ENCODE peak calls at places on chromosome 6, in ten cellular contexts. K, L, R, Z, Q, N, B, V, U and H are unnamed samples.

GRCh38 chr6:47019941-47020340 is 22.2 kb downstream of the ADGRF1 start:
- DNase-seq in V (no peak), B (no peak), R (no peak), U (no peak), K (no peak), Z (no peak), L (no peak), N (no peak), Q (no peak), H (no peak)

GRCh38 chr6:169858935-169859351 is 107.5 kb downstream of the ERMARD start:
- DNase-seq in B (no peak), R (no peak), N (no peak), V (no peak), Q (no peak), L (no peak), U (peak), Z (no peak), K (no peak), H (no peak)

GRCh38 chr6:159959976-159960384 is 8.9 kb upstream of the IGF2R start:
- DNase-seq in N (no peak), B (no peak), V (no peak), Z (no peak), L (no peak), U (no peak), K (no peak), Q (no peak), R (no peak), H (peak)

GRCh38 chr6:138948780-138949179 is 39.3 kb downstream of the REPS1 start:
- DNase-seq in R (no peak), K (no peak), B (no peak), N (no peak), U (no peak), V (no peak), Q (no peak), Z (no peak), L (no peak), H (no peak)

GRCh38 chr6:128456510-128457244 is 63.7 kb downstream of the PTPRK start:
- DNase-seq in U (no peak), V (no peak), Q (no peak), B (no peak), L (no peak), N (no peak), K (no peak), R (no peak), Z (no peak), H (no peak)

GRCh38 chr6:151291145-151292055 is 51.6 kb downstream of the AKAP12 start:
- DNase-seq in L (peak), R (no peak), N (peak), Q (peak), V (peak), K (peak), U (no peak), B (no peak), Z (no peak), H (peak)

GRCh38 chr6:45677381-45677992 is 299.8 kb upstream of the SUPT3H start:
- DNase-seq in U (no peak), L (no peak), K (peak), Q (no peak), V (no peak), R (no peak), B (no peak), N (peak), Z (no peak), H (peak)

GRCh38 chr6:165634076-165634475 is 29.0 kb downstream of the PDE10A start:
- DNase-seq in B (no peak), R (no peak), Q (no peak), U (no peak), N (no peak), K (no peak), L (no peak), V (no peak), Z (no peak), H (no peak)

GRCh38 chr6:112502348-112503130 is 155.4 kb downstream of the RFPL4B start:
- DNase-seq in B (no peak), K (peak), V (no peak), Z (peak), N (no peak), U (no peak), Q (no peak), L (no peak), R (no peak), H (peak)

GRCh38 chr6:159939591-159940016 is 29.3 kb upstream of the IGF2R start:
- DNase-seq in K (no peak), Q (peak), V (no peak), N (no peak), U (no peak), R (no peak), B (no peak), L (no peak), Z (no peak), H (peak)

GRCh38 chr6:168906251-168906845 is 347.3 kb downstream of the THBS2 start:
- DNase-seq in B (no peak), Z (no peak), L (no peak), Q (no peak), V (no peak), R (no peak), K (no peak), N (no peak), U (no peak), H (no peak)

GRCh38 chr6:36769161-36769675 is 70.0 kb downstream of the CPNE5 start:
- DNase-seq in B (no peak), V (peak), Z (no peak), K (peak), U (peak), N (no peak), L (no peak), Q (no peak), R (no peak), H (peak)

GRCh38 chr6:158818008-158818579 is 1.1 kb downstream of the EZR start:
- DNase-seq in L (no peak), Q (peak), V (peak), K (peak), Z (peak), R (peak), B (peak), N (peak), U (peak), H (peak)

GRCh38 chr6:157756708-157757429 is 66.2 kb upstream of the SNX9 start:
- DNase-seq in V (peak), N (peak), U (peak), K (peak), Q (peak), L (peak), R (peak), Z (peak), B (peak), H (peak)

GRCh38 chr6:26394289-26394688 is 7.8 kb upstream of the BTN3A1 start:
- DNase-seq in V (no peak), L (peak), N (peak), U (peak), Z (peak), B (no peak), Q (no peak), K (peak), R (no peak), H (peak)

GRCh38 chr6:119720160-119720559 is 370.6 kb upstream of the MAN1A1 start:
- DNase-seq in V (no peak), L (no peak), N (no peak), B (no peak), Q (no peak), R (no peak), Z (no peak), K (no peak), U (no peak), H (peak)

GRCh38 chr6:3194535-3195376 is 32.7 kb downstream of the TUBB2B start:
- DNase-seq in N (no peak), V (no peak), Q (no peak), R (peak), B (no peak), K (peak), L (no peak), Z (no peak), U (no peak), H (peak)

DNA sequence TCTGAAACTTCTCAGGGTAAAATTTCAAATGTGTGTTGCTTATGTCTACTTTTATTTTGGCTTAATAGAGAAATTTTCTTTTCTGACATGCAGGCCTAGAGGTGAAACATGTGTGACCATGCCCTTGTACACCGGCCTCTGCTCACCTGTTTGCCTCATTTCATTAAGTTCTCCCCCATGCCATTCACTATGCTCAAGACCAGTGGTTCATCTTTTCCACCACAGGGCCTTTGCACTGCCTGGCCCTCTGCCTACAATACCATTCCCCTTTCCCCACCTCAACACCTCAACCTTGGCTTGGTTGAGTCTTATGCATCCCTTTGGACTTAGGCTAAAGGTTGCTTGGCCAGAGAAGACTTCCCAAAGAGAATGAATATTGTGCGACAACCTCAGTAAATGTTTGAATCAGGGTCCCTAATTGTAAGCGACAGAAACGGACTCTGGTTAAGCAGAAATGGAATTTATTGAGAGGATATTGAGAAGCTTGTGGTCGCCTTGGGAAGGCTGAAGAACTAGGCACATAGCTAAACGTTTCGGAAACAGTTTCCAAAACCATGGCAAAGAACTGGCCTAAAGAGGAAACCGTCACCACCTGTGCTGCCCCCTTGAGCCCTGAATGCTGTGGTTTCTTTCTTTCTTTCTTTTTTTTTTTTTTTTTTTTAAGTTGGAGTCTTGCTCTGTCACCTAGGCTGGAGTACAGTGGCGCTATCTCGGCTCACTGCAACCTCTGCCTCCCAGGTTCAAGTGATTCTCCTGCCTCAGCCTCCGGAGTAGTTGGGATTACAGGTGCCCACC is 152.2 kb downstream of the SOX4 start:
- DNase-seq in V (no peak), R (no peak), K (no peak), N (no peak), B (no peak), Q (no peak), Z (no peak), L (no peak), U (no peak), H (no peak)
- TF ChIP-seq CTCF in V (no peak), R (no peak), K (no peak), N (no peak), B (no peak), Q (no peak), Z (no peak), L (no peak), U (no peak), H (no peak)

GRCh38 chr6:31474871-31475286 is 23.1 kb upstream of the MICB start:
- DNase-seq in N (no peak), U (no peak), K (no peak), V (no peak), L (no peak), Q (no peak), B (no peak), R (peak), Z (no peak), H (no peak)
- TF ChIP-seq CTCF in N (no peak), U (no peak), K (peak), V (peak), L (peak), Q (no peak), B (peak), R (peak), Z (no peak), H (peak)

GRCh38 chr6:33779895-33780294 is 9.0 kb downstream of the LEMD2 start:
- DNase-seq in K (no peak), N (no peak), L (no peak), Q (no peak), Z (no peak), V (no peak), R (no peak), B (no peak), U (no peak), H (no peak)

GRCh38 chr6:33778475-33779121 is 10.3 kb downstream of the LEMD2 start:
- DNase-seq in R (no peak), K (no peak), U (no peak), Q (no peak), Z (no peak), B (no peak), N (no peak), V (no peak), L (no peak), H (no peak)

GRCh38 chr6:33781105-33781975 is 7.6 kb downstream of the LEMD2 start:
- DNase-seq in R (no peak), L (no peak), B (no peak), N (no peak), K (peak), Z (peak), U (peak), Q (no peak), V (no peak), H (peak)

GRCh38 chr6:33777716-33778474 is 11.0 kb downstream of the LEMD2 start:
- DNase-seq in Z (no peak), V (no peak), U (no peak), N (no peak), B (no peak), L (no peak), R (no peak), Q (no peak), K (no peak), H (no peak)

GRCh38 chr6:33779305-33779704 is 9.6 kb downstream of the LEMD2 start:
- DNase-seq in L (no peak), Q (no peak), Z (no peak), B (no peak), U (no peak), K (no peak), V (no peak), N (no peak), R (peak), H (no peak)
- TF ChIP-seq CTCF in L (no peak), Q (no peak), Z (no peak), B (no peak), U (no peak), K (peak), V (no peak), N (no peak), R (peak), H (no peak)

DNA sequence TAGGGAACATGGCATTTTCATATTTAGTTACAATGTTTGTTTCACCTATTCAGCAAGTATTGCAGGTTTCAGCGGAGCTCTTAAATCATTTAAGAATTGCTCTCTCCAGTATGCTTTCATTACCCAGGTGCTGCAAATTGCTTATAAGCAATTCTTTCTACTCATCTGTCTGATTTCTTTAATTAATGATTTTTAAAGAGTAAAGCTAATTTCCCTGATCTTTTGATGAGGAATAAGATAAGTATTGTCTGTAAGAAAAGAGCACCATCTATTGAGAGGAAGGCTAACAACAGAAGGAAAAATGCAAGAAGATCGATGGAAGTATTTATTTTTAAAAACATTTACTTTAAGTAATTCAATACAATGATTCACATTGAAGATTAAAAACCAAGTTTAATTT is 2.0 kb downstream of the OPRM1 start:
- DNase-seq in Q (no peak), L (no peak), V (no peak), Z (no peak), N (no peak), U (no peak), K (no peak), B (no peak), R (no peak), H (no peak)
- TF ChIP-seq CTCF in Q (no peak), L (no peak), V (no peak), Z (no peak), N (no peak), U (peak), K (no peak), B (no peak), R (no peak), H (no peak)

GRCh38 chr6:32169211-32169610 is 4.8 kb downstream of the EGFL8 start:
- DNase-seq in V (no peak), R (no peak), L (no peak), N (no peak), Z (no peak), K (no peak), B (no peak), U (no peak), Q (no peak), H (no peak)
- TF ChIP-seq CTCF in V (no peak), R (peak), L (no peak), N (no peak), Z (no peak), K (no peak), B (no peak), U (no peak), Q (no peak), H (no peak)

DNA sequence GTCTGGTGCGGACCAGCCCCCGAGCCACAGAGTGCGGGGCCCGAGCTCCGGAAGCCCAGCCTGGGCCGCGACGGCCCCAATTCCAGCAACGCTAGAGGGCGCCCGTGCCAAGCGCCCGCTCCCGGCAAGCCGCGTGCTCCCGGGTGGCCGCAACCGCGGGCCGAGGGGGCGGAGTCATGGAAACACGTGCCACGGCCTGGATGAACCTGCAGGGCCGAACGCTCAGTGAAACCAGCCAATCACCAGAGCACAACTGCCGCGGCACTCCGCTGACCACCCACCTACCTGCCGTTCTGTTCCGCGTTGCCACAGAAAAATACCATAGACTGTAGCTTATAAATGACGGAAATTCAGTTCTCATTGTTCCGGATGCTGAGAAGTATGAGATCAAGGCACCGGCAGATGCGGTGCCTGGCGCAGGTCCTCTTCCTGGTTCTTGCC is 85.7 kb upstream of the FOXC1 start:
- DNase-seq in B (peak), Q (peak), L (no peak), Z (peak), V (peak), U (peak), N (peak), K (peak), R (no peak), H (peak)
- TF ChIP-seq CTCF in B (peak), Q (peak), L (peak), Z (peak), V (peak), U (peak), N (peak), K (peak), R (no peak), H (peak)

GRCh38 chr6:40582892-40583291 is 4.3 kb downstream of the LRFN2 start:
- DNase-seq in R (peak), N (no peak), L (no peak), V (no peak), B (no peak), K (no peak), Z (no peak), Q (no peak), U (no peak), H (no peak)
- TF ChIP-seq CTCF in R (peak), N (no peak), L (no peak), V (no peak), B (no peak), K (no peak), Z (no peak), Q (no peak), U (peak), H (no peak)

GRCh38 chr6:107569456-107569855 is 79.5 kb downstream of the SOBP start:
- DNase-seq in L (no peak), B (no peak), N (no peak), V (no peak), Q (no peak), K (no peak), U (no peak), R (no peak), Z (no peak), H (no peak)

GRCh38 chr6:107576852-107577251 is 86.9 kb downstream of the SOBP start:
- DNase-seq in R (no peak), V (no peak), Z (peak), B (no peak), N (no peak), Q (no peak), L (no peak), K (peak), U (peak), H (peak)

GRCh38 chr6:107571354-107571753 is 81.4 kb downstream of the SOBP start:
- DNase-seq in R (no peak), V (no peak), K (no peak), N (no peak), Q (no peak), U (no peak), B (no peak), Z (no peak), L (no peak), H (no peak)

GRCh38 chr6:107574856-107575255 is 84.9 kb downstream of the SOBP start:
- DNase-seq in Q (no peak), Z (no peak), R (no peak), V (no peak), U (no peak), N (no peak), B (no peak), K (no peak), L (no peak), H (no peak)

GRCh38 chr6:107572886-107573285 is 83.0 kb downstream of the SOBP start:
- DNase-seq in B (no peak), N (no peak), L (no peak), Z (no peak), K (no peak), U (no peak), R (no peak), V (no peak), Q (no peak), H (no peak)
- TF ChIP-seq CTCF in B (no peak), N (no peak), L (no peak), Z (no peak), K (no peak), U (no peak), R (no peak), V (no peak), Q (no peak), H (no peak)

GRCh38 chr6:115643762-115644161 is 416.9 kb downstream of the FRK start:
- DNase-seq in U (peak), Z (no peak), B (no peak), V (no peak), N (no peak), R (no peak), L (peak), Q (no peak), K (peak), H (peak)
- TF ChIP-seq CTCF in U (peak), Z (no peak), B (no peak), V (no peak), N (no peak), R (no peak), L (peak), Q (no peak), K (peak), H (no peak)